ENCODE peak calls at places on chromosomes 4 and X, in seven cellular contexts. Z is pancreas, L is skeletal muscle cell, B is cardiac fibroblast, T is sigmoid colon, C is fibroblast of lung, D is foreskin fibroblast. R is an unnamed sample.

GRCh38 chr4:35166437-35166836 is 1077.9 kb downstream of the ARAP2 start:
- DNase-seq in C (no peak), Z (no peak), B (no peak), T (no peak), D (no peak), L (no peak), R (no peak)

GRCh38 chr4:2799444-2799911 is 6.6 kb downstream of the SH3BP2 start:
- DNase-seq in C (no peak), L (no peak), T (peak), D (no peak), B (no peak), Z (peak), R (peak)

GRCh38 chr4:77327151-77327550 is 170.1 kb downstream of the CCNG2 start:
- DNase-seq in Z (no peak), B (no peak), D (no peak), T (no peak), L (no peak), C (no peak), R (no peak)

GRCh38 chr4:114385195-114385985 is 213.2 kb upstream of the UGT8 start:
- DNase-seq in L (no peak), T (no peak), Z (no peak), B (no peak), C (no peak), D (no peak), R (no peak)

GRCh38 chrX:150886381-150886780 is 12.1 kb downstream of the CD99L2 start:
- DNase-seq in B (no peak), Z (no peak), L (no peak), C (no peak), D (no peak), T (no peak), R (no peak)

GRCh38 chrX:129523076-129524055 is at the start of gene SMARCA1:
- DNase-seq in D (peak), Z (peak), C (peak), B (peak), L (no peak), T (peak), R (peak)

GRCh38 chrX:137848291-137848905 is 282.5 kb downstream of the ZIC3 start:
- DNase-seq in C (no peak), B (no peak), Z (no peak), D (no peak), T (no peak), L (no peak), R (no peak)

GRCh38 chrX:108399427-108400165 is 38.6 kb downstream of the COL4A6 start:
- DNase-seq in Z (no peak), L (peak), B (peak), T (no peak), D (peak), C (peak), R (no peak)

GRCh38 chr4:38531126-38531737 is 132.8 kb upstream of the KLF3 start:
- DNase-seq in L (peak), C (peak), B (no peak), Z (no peak), T (no peak), D (no peak), R (no peak)

GRCh38 chr4:112523008-112523440 is 7.0 kb upstream of the NEUROG2 start:
- DNase-seq in T (no peak), B (peak), D (no peak), Z (peak), C (peak), L (no peak), R (peak)

GRCh38 chr4:74682567-74683359 is 111.6 kb downstream of the BTC start:
- DNase-seq in D (peak), C (peak), L (peak), Z (peak), T (no peak), B (peak), R (no peak)

GRCh38 chr4:153083447-153083921 is 120.8 kb upstream of the TRIM2 start:
- DNase-seq in B (peak), Z (peak), C (peak), T (no peak), L (peak), D (peak), R (peak)

GRCh38 chr4:76377922-76378321 is 43.0 kb downstream of the CCDC158 start:
- DNase-seq in L (no peak), B (peak), T (no peak), D (peak), C (peak), Z (peak), R (no peak)

GRCh38 chr4:140851032-140851636 is 94.9 kb upstream of the TBC1D9 start:
- DNase-seq in T (no peak), B (peak), D (peak), Z (peak), C (peak), L (no peak), R (no peak)

GRCh38 chr4:181956502-181956901 is 286.7 kb upstream of the TENM3 start:
- DNase-seq in Z (no peak), T (no peak), D (no peak), C (no peak), L (no peak), B (peak), R (no peak)

GRCh38 chr4:87524456-87524855 is 4.7 kb downstream of the SPARCL1 start:
- DNase-seq in T (no peak), B (no peak), D (peak), C (no peak), L (no peak), Z (no peak), R (no peak)
- H3K4me3 ChIP-seq in T (peak), B (no peak), D (no peak), C (no peak), L (no peak), Z (no peak), R (no peak)

GRCh38 chrX:2485460-2485753 is 15.4 kb downstream of the DHRSX start:
- DNase-seq in B (no peak), D (no peak), C (peak), L (no peak), Z (no peak), T (no peak), R (no peak)

GRCh38 chrX:2484721-2485459 is 15.9 kb downstream of the DHRSX start:
- DNase-seq in L (no peak), D (peak), B (peak), C (peak), Z (no peak), T (peak), R (peak)

GRCh38 chrX:2483398-2483797 is 17.4 kb downstream of the DHRSX start:
- DNase-seq in Z (no peak), C (no peak), T (no peak), D (no peak), B (no peak), L (no peak), R (peak)

GRCh38 chrX:2485789-2486345 is 14.9 kb downstream of the DHRSX start:
- DNase-seq in D (no peak), B (no peak), T (no peak), Z (no peak), C (no peak), L (no peak), R (no peak)

DNA sequence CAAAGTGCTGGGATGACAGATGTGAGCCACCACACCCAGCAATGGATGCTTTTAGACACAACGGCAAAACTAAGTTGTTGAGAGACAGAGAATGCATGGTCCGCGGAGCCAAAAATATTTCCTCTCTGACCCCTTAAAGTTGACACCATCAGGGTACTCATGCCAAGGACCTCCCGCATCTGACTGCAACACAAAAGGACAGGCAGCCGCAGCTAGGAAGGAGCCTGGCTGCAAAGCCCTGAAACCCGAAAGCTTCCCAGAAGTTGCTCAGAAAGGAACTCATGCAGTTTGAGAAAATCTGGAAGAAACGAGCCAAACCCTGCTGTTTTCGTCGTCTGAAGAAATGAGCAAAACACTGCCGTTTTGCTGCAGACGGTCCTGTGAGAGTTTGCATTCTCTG is 16.5 kb downstream of the DHRSX start:
- DNase-seq in C (peak), Z (no peak), B (no peak), D (no peak), L (no peak), T (no peak), R (peak)
- H3K4me3 ChIP-seq in C (peak), Z (no peak), B (no peak), D (peak), L (peak), T (peak), R (no peak)

DNA sequence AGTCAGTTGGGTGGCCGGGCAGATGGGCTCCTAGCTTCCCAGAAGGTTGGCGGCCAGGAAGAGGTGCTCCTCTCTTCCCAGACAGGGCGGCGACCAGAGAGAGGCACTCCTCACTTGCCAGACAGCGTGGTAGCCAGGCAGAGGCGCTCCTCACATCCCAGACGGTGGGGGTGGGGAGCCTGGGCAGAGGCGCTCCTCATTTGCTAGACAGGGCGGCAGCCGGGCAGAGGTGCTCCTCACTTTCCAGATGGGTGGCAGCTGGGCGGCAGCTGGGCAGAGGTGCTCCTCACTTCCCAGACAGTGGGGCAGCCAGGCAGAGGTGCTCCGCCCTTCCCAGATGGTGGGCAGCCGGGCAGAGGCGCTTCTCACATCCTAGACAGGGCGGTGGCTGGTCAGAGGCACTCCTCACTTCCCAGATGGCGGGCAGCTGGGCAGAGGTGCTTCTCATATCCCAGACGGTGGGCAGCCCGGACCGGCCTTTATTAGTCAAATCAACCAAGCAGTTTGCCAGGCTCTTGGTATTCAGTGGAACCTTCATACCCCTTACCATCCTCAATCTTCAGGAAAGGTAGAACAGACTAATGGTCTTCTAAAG is 13.5 kb upstream of the NONO start:
- DNase-seq in Z (no peak), L (no peak), D (no peak), B (no peak), T (no peak), C (no peak), R (no peak)
- H3K4me3 ChIP-seq in Z (no peak), L (no peak), D (no peak), B (no peak), T (no peak), C (no peak), R (no peak)

GRCh38 chrX:103404225-103405008 is 28.1 kb downstream of the BEX3 start:
- DNase-seq in C (peak), T (peak), Z (peak), L (peak), D (peak), B (peak), R (no peak)
- H3K4me3 ChIP-seq in C (peak), T (peak), Z (peak), L (peak), D (peak), B (peak), R (peak)

GRCh38 chr4:176358083-176358469 is 38.3 kb downstream of the SPCS3 start:
- DNase-seq in Z (no peak), T (no peak), C (no peak), D (no peak), L (no peak), B (no peak), R (no peak)

GRCh38 chr4:176359590-176359989 is 39.8 kb downstream of the SPCS3 start:
- DNase-seq in L (peak), Z (no peak), B (peak), C (peak), D (peak), T (no peak), R (no peak)

GRCh38 chr4:176360446-176360845 is 40.7 kb downstream of the SPCS3 start:
- DNase-seq in C (no peak), L (no peak), Z (no peak), B (peak), D (peak), T (no peak), R (no peak)

GRCh38 chr4:176354884-176355283 is 35.1 kb downstream of the SPCS3 start:
- DNase-seq in D (no peak), Z (no peak), B (no peak), T (no peak), L (no peak), C (no peak), R (no peak)

DNA sequence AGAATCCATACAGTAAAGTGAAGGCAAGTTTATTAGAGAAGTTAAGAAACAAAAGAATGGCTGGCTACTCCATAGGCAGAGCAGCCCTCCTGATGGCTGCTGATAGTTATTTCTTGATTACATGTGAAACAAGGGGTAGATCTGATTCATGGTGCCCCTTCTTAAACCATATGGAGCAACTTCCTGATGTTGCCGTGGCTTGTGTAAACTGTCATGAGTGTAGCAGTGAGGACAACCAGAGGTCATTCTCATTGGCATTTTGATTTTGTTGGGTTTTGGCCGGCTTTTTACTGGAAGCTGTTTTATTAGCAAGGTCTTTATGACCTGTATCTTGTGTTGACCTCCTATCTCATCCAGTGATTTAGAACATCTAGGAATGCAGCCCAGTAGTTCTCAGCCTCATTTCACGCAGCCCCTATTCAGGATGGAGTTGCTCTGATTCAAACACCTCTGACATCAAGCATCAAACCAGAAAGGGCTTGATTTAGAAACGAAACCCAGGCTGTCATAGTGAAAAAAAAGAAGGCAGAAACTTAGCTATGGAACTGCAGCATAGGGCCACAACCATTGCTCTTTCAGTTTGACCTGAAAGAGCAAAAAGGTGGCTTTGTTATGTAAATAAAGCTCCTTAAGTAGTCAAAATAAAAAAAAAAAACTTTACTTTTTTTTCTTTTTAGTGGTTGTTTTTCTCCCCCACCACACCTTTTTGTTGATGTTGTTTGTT is 37.8 kb downstream of the SPCS3 start:
- DNase-seq in L (peak), D (peak), C (peak), T (no peak), Z (no peak), B (no peak), R (no peak)
- H3K4me3 ChIP-seq in L (no peak), D (no peak), C (no peak), T (no peak), Z (no peak), B (no peak), R (no peak)

DNA sequence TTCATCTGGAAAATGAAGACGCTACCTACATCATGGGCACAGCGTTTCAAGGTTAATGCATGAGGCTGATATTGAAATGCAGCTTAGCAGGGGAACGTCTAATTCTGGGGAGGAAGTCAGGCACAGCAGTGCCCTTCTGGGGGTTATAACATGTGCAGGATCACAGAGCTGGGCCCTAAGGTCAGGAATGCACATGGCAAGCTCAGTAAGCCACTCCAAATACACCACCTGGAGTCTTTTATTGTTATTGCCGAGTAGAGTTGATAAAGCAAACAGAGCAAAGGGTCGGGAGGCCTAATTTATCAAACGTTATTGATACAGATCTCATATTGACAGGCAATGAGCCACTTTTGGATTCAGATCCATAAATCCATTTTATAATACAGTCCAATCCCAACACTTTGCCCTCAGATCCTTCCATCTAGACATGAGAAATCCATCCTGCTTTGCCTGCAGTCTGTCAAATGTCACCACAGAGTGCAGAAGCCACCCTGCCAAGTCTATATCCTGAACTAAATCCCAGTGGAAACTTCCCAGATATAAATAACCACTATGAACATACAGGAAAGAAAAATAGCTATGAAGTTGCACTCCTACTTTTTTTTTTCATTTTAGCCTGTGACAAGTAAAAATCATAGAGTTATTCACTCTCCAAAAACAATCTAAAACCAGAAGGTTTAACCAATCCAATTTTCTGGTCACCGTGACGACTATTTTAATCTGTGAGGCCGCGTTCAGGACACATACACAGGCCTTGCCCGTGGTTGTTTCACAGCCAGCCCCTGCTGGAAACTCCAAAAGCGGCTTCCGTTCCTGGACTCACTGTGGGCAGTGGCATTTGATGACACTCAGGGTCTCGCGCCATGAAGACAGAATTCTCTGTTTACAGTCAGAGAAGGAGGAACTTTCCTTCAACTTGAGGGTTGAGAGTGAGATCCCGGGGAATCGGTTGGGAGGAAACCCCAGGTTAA is 335.4 kb downstream of the DHX15 start:
- DNase-seq in D (no peak), L (no peak), T (no peak), C (no peak), B (peak), Z (no peak), R (no peak)
- H3K4me3 ChIP-seq in D (no peak), L (no peak), T (no peak), C (no peak), B (no peak), Z (no peak), R (no peak)

GRCh38 chr4:5052726-5053425 is 1.6 kb downstream of the STK32B start:
- DNase-seq in T (no peak), Z (no peak), B (no peak), C (no peak), D (no peak), L (no peak), R (no peak)

GRCh38 chr4:5050520-5050955 is 742 bp upstream of the STK32B start:
- DNase-seq in C (peak), B (peak), L (peak), Z (peak), T (peak), D (peak), R (peak)

GRCh38 chr4:5051210-5051691 is at the start of gene STK32B:
- DNase-seq in B (peak), Z (peak), L (no peak), T (peak), D (peak), C (peak), R (no peak)

GRCh38 chr4:5051692-5052423 is 578 bp downstream of the STK32B start:
- DNase-seq in B (no peak), Z (no peak), D (no peak), L (no peak), T (no peak), C (no peak), R (no peak)

DNA sequence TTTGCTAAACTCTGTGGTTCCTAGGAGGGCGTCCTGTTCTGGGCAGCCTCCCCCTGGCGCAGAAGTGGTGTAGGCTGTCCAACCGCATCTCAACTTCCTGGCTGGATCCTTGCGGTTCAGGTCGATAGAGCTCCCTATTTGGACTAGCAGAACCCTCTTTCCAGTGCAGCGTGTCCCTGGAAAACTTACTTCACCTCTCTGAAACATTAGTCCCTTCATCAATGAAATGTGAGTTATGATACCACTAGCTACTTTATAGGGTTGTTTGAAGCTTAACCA is 1.1 kb downstream of the STK32B start:
- DNase-seq in L (no peak), T (no peak), C (no peak), B (no peak), D (no peak), Z (no peak), R (no peak)
- H3K4me3 ChIP-seq in L (no peak), T (peak), C (no peak), B (no peak), D (peak), Z (no peak), R (no peak)

DNA sequence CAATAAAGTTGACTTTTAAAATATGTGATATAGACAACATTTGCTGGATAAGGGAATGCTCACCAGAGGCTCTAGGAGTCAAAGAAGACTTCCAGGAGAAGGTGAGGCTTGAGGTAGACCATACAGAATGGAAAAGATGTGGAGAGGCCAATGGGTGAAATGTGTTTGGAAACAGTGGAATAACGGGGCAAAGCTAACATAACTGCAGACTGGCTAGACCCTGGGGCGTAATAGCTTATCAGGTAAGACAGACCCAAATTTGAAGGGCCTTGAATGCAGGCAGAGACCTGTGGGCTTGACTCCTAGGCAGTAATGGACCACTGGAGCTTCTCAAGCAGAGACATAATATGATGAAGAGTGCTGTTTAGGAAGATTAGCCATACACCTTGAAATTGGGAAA is 25.4 kb downstream of the GPC3 start:
- DNase-seq in T (no peak), B (no peak), Z (no peak), C (no peak), D (no peak), L (no peak), R (no peak)
- H3K4me3 ChIP-seq in T (no peak), B (no peak), Z (no peak), C (no peak), D (no peak), L (no peak), R (no peak)